ENCODE peak calls at places on chromosomes 11 and 22, in eight cellular contexts. C is A549, D is IMR-90, Y is HepG2, T is right lobe of liver, V is K562, G is upper lobe of left lung, I is GM12878. H is an unnamed sample.

GRCh38 chr11:65843811-65844210 is 10.0 kb downstream of the SNX32 start:
- ATAC-seq in C (no peak), D (no peak), Y (peak), T (no peak), V (no peak), G (no peak), I (no peak), H (no peak)

GRCh38 chr11:80365980-80366379 is 925.1 kb upstream of the TENM4 start:
- ATAC-seq in C (no peak), D (no peak), Y (no peak), T (no peak), V (no peak), G (no peak), I (no peak), H (no peak)

GRCh38 chr11:119065369-119065768 is 2.2 kb upstream of the VPS11 start:
- ATAC-seq in C (peak), D (no peak), Y (peak), T (no peak), V (peak), G (no peak), I (peak), H (no peak)

GRCh38 chr22:41674941-41675340 is 13.7 kb downstream of the SNU13 start:
- ATAC-seq in C (no peak), D (no peak), Y (no peak), T (no peak), V (no peak), G (no peak), I (no peak), H (no peak)

GRCh38 chr11:102293873-102294601 is 23.2 kb upstream of the BIRC3 start:
- ATAC-seq in C (peak), D (peak), Y (peak), T (peak), V (peak), G (peak), I (peak), H (no peak)

GRCh38 chr11:83034673-83035014 is 37.1 kb downstream of the RAB30 start:
- ATAC-seq in C (no peak), D (no peak), Y (peak), T (peak), V (peak), G (no peak), I (peak), H (peak)

GRCh38 chr22:42977574-42977973 is 37.4 kb downstream of the PACSIN2 start:
- ATAC-seq in C (no peak), D (no peak), Y (no peak), T (peak), V (no peak), G (no peak), I (peak), H (no peak)

GRCh38 chr11:35721576-35722341 is 59.2 kb downstream of the TRIM44 start:
- ATAC-seq in C (no peak), D (no peak), Y (no peak), T (peak), V (no peak), G (no peak), I (peak), H (no peak)

GRCh38 chr11:47152126-47152952 is 24.3 kb downstream of the ARFGAP2 start:
- ATAC-seq in C (no peak), D (peak), Y (peak), T (no peak), V (no peak), G (no peak), I (no peak), H (no peak)

GRCh38 chr22:19718255-19719054 is 4.2 kb downstream of the SEPTIN5 start:
- ATAC-seq in C (peak), D (peak), Y (no peak), T (no peak), V (peak), G (no peak), I (peak), H (peak)

GRCh38 chr11:59728913-59729312 is 15.3 kb upstream of the OR10V1 start:
- ATAC-seq in C (no peak), D (no peak), Y (no peak), T (peak), V (peak), G (peak), I (no peak), H (no peak)

GRCh38 chr11:110497204-110497987 is 67.6 kb downstream of the FDX1 start:
- ATAC-seq in C (no peak), D (no peak), Y (no peak), T (peak), V (no peak), G (peak), I (no peak), H (peak)

GRCh38 chr22:37175414-37176144 is 12.5 kb downstream of the C1QTNF6 start:
- ATAC-seq in C (no peak), D (no peak), Y (no peak), T (no peak), V (no peak), G (no peak), I (no peak), H (no peak)

GRCh38 chr22:43128928-43129424 is 14.2 kb downstream of the MCAT start:
- ATAC-seq in C (no peak), D (no peak), Y (no peak), T (no peak), V (peak), G (no peak), I (peak), H (no peak)

GRCh38 chr11:61841636-61842332 is 13.7 kb downstream of the FADS2 start:
- ATAC-seq in C (no peak), D (no peak), Y (no peak), T (peak), V (peak), G (no peak), I (no peak), H (no peak)

GRCh38 chr11:2914475-2915195 is 14.6 kb downstream of the PHLDA2 start:
- ATAC-seq in C (no peak), D (no peak), Y (no peak), T (no peak), V (no peak), G (no peak), I (no peak), H (no peak)

DNA sequence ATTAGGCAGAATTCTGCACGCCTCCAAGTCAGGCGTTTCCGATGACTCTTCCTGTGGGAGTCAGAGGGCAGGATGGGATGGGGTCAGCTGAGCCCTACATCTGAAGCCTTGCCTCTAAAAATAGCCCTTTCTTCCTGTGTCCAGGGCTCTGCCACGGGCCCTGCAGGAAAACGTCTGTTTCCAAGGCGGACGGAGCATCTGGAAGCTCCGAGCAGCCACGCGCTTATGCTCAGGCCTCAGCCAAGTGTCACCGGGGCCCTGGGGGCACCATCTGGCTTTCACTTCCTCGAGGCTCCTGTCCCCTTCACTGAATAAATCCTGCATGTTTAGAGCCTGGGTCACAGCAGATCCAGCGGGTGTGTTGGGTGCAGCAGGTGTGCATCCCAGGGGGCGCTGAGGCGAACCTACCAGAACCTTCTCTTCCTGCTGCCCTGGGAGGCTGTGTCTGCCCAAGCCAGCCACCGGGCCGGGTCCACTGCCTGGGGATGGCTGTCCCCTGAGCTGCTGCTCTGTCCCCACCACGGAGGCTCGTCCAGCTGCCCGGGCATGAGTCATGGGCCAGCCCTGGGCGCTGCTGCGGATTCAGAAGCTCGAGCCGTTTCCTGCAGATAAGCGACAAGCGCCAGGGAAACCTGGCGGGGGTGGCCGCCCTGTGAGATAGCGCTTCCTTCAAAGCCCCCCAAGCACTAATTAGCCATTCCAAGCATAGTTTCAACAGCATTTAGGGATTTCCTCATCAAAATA is 32.0 kb upstream of the LINC01488 start:
- ATAC-seq in C (no peak), D (peak), Y (peak), T (peak), V (peak), G (peak), I (no peak), H (peak)
- TF ChIP-seq POLR2A in C (no peak), D (no peak), Y (no peak), T (no peak), V (peak), G (no peak), I (no peak), H (no peak)

GRCh38 chr22:50524664-50525103 is 714 bp downstream of the SCO2 start:
- ATAC-seq in C (no peak), D (no peak), Y (peak), T (no peak), V (peak), G (no peak), I (no peak), H (no peak)
- H3K27ac ChIP-seq in C (peak), D (peak), Y (peak), T (peak), V (peak), G (peak), I (peak), H (peak)

DNA sequence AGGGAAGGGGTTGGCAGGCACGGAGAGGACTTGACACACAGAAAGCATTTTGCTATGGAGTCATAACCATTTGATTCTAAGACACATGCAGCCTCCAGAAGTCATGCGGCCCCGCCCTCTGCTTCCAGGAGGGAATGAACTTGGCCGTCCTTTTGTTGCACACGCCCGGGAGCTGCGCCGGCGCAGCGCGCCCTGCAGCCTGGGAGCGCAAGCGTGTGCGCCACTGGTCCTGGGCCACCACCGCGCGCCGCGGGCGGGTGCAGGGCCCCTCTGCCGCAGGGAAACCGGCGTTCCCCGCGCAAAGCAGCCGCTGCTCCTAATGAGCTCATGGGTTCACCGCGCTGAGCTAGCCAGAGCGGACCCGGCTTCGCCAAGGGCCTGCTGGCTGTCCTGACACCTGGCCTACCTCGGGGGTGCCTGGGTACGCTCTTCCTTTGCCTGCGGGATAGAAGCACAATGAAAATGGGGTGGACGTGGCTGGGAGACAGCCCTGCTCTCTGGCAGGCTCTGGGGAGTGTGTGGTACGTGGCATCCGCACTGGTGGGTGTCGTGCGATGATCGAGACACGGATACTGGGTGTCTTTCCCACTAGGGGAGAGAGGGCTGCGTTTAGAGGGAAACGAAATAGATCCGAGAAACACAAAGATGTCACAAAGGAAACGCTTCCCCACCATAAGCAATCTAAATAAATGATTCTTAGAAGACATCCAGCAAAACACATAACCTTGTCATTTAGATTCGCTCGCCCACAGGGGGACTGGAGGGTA is 669 bp downstream of the MICAL3 start:
- ATAC-seq in C (peak), D (peak), Y (peak), T (peak), V (peak), G (peak), I (peak), H (peak)
- TF ChIP-seq POLR2A in C (peak), D (no peak), Y (no peak), T (peak), V (no peak), G (no peak), I (no peak), H (peak)

DNA sequence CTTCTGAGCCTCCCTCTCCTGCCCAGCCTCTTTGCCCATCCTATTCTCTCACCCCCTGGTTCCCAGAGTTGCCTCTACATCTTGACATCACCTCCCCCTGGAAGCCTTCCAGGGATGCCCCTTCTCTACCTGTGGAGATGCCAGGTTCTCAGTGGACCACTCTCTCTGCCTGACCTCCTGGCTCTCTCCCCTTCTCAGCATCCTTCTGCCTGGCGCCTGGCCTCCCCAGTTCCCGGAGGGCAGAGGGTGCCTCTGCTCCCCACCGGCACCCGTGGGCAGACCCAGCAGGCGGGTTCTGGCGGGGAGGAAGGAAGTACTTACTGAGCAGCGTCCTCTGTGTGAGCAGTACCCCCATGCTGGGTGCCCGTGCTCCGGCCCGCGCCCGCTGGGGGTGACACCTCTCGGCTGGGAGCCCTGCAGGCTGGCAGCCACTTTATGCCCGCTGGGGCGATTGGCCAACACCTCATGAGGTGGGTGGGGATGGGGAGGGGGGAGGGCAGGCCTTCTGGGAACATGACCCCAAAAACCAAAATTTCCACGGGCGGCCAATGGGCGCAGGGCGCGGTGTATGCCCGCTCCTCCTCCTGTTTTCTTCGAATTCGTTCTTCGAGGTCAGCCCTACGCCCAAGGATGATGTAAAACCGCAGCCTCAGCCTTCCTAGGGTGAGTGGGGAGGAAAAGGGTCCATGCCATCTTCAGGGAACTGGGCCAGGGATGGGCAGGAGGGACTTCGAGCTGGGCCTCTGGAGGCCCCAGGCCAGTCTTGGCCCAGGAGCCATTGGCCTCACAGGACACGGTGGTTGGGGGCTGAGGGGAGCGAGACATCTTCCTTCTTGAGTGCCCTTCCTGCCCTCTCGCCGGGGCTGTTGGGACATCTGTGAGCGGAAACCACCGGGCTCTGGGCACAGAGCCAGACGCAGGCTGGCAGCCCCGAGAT is at the start of gene OSM:
- ATAC-seq in C (no peak), D (no peak), Y (no peak), T (peak), V (no peak), G (peak), I (peak), H (no peak)
- H3K27ac ChIP-seq in C (no peak), D (no peak), Y (no peak), T (peak), V (no peak), G (peak), I (peak), H (peak)

GRCh38 chr11:33559567-33559966 is 141.1 kb downstream of the C11orf91 start:
- ATAC-seq in C (no peak), D (no peak), Y (no peak), T (no peak), V (no peak), G (peak), I (no peak), H (no peak)

GRCh38 chr11:33558097-33558496 is 142.5 kb downstream of the C11orf91 start:
- ATAC-seq in C (no peak), D (no peak), Y (no peak), T (no peak), V (no peak), G (no peak), I (no peak), H (no peak)

GRCh38 chr11:33554219-33554618 is 146.4 kb downstream of the C11orf91 start:
- ATAC-seq in C (no peak), D (no peak), Y (no peak), T (no peak), V (no peak), G (no peak), I (no peak), H (no peak)

GRCh38 chr11:33560729-33561128 is 139.9 kb downstream of the C11orf91 start:
- ATAC-seq in C (no peak), D (no peak), Y (no peak), T (no peak), V (no peak), G (no peak), I (no peak), H (no peak)

GRCh38 chr11:33557201-33557600 is 143.4 kb downstream of the C11orf91 start:
- ATAC-seq in C (no peak), D (peak), Y (no peak), T (no peak), V (no peak), G (no peak), I (no peak), H (no peak)
- TF ChIP-seq POLR2A in C (no peak), D (no peak), Y (no peak), T (no peak), V (no peak), G (no peak), I (no peak), H (no peak)

H was measured in gastroesophageal sphincter.